ENCODE peak calls at places on chromosomes 13 and 19, in seven cellular contexts. One of them, this sample, is unnamed.

GRCh38 chr13:25881946-25882574 is 169.8 kb downstream of the SHISA2 start:
- DNase-seq in frontal cortex: no peak
- DNase-seq in activated CD8-positive, alpha-beta memory T cell treated with anti-CD3 and anti-CD28 coated beads, Interleukin-2, amount 50 U/mL, for 48 hours: no peak
- DNase-seq in EL: peak
- DNase-seq in lower leg skin: no peak
- DNase-seq in left lung: no peak
- DNase-seq in aorta: no peak
- DNase-seq in this sample: no peak

GRCh38 chr13:97018029-97018819 is 23.9 kb upstream of the OXGR1 start:
- DNase-seq in left lung: no peak
- DNase-seq in activated CD8-positive, alpha-beta memory T cell treated with anti-CD3 and anti-CD28 coated beads, Interleukin-2, amount 50 U/mL, for 48 hours: no peak
- DNase-seq in EL: peak
- DNase-seq in frontal cortex: peak
- DNase-seq in aorta: no peak
- DNase-seq in lower leg skin: no peak
- DNase-seq in this sample: no peak

GRCh38 chr19:16068696-16069259 is 7.5 kb upstream of the TPM4 start:
- DNase-seq in left lung: no peak
- DNase-seq in activated CD8-positive, alpha-beta memory T cell treated with anti-CD3 and anti-CD28 coated beads, Interleukin-2, amount 50 U/mL, for 48 hours: no peak
- DNase-seq in lower leg skin: no peak
- DNase-seq in frontal cortex: no peak
- DNase-seq in EL: no peak
- DNase-seq in aorta: peak
- DNase-seq in this sample: no peak

GRCh38 chr13:27336005-27336673 is 65.5 kb downstream of the RASL11A start:
- DNase-seq in frontal cortex: no peak
- DNase-seq in left lung: no peak
- DNase-seq in lower leg skin: no peak
- DNase-seq in EL: no peak
- DNase-seq in aorta: no peak
- DNase-seq in activated CD8-positive, alpha-beta memory T cell treated with anti-CD3 and anti-CD28 coated beads, Interleukin-2, amount 50 U/mL, for 48 hours: no peak
- DNase-seq in this sample: no peak

GRCh38 chr19:2240881-2241760 is 4.5 kb downstream of the SF3A2 start:
- DNase-seq in lower leg skin: no peak
- DNase-seq in activated CD8-positive, alpha-beta memory T cell treated with anti-CD3 and anti-CD28 coated beads, Interleukin-2, amount 50 U/mL, for 48 hours: no peak
- DNase-seq in EL: no peak
- DNase-seq in left lung: no peak
- DNase-seq in aorta: no peak
- DNase-seq in frontal cortex: no peak
- DNase-seq in this sample: no peak

GRCh38 chr13:76783798-76784197 is 102.4 kb downstream of the KCTD12 start:
- DNase-seq in aorta: no peak
- DNase-seq in lower leg skin: no peak
- DNase-seq in EL: no peak
- DNase-seq in frontal cortex: no peak
- DNase-seq in activated CD8-positive, alpha-beta memory T cell treated with anti-CD3 and anti-CD28 coated beads, Interleukin-2, amount 50 U/mL, for 48 hours: no peak
- DNase-seq in left lung: no peak
- DNase-seq in this sample: no peak

GRCh38 chr13:44396963-44397580 is 23.4 kb downstream of the SERP2 start:
- DNase-seq in EL: peak
- DNase-seq in left lung: no peak
- DNase-seq in activated CD8-positive, alpha-beta memory T cell treated with anti-CD3 and anti-CD28 coated beads, Interleukin-2, amount 50 U/mL, for 48 hours: no peak
- DNase-seq in lower leg skin: no peak
- DNase-seq in aorta: no peak
- DNase-seq in frontal cortex: no peak
- DNase-seq in this sample: no peak

GRCh38 chr13:47661076-47661475 is 340.0 kb downstream of the SUCLA2 start:
- DNase-seq in EL: peak
- DNase-seq in frontal cortex: no peak
- DNase-seq in lower leg skin: no peak
- DNase-seq in activated CD8-positive, alpha-beta memory T cell treated with anti-CD3 and anti-CD28 coated beads, Interleukin-2, amount 50 U/mL, for 48 hours: no peak
- DNase-seq in left lung: no peak
- DNase-seq in aorta: no peak
- DNase-seq in this sample: no peak

GRCh38 chr13:107864543-107865460 is 350.5 kb downstream of the LIG4 start:
- DNase-seq in frontal cortex: no peak
- DNase-seq in aorta: no peak
- DNase-seq in EL: no peak
- DNase-seq in lower leg skin: no peak
- DNase-seq in left lung: no peak
- DNase-seq in activated CD8-positive, alpha-beta memory T cell treated with anti-CD3 and anti-CD28 coated beads, Interleukin-2, amount 50 U/mL, for 48 hours: no peak
- DNase-seq in this sample: no peak

GRCh38 chr13:65990684-65991083 is 1239.5 kb downstream of the PCDH9 start:
- DNase-seq in aorta: no peak
- DNase-seq in left lung: no peak
- DNase-seq in activated CD8-positive, alpha-beta memory T cell treated with anti-CD3 and anti-CD28 coated beads, Interleukin-2, amount 50 U/mL, for 48 hours: no peak
- DNase-seq in EL: no peak
- DNase-seq in lower leg skin: no peak
- DNase-seq in frontal cortex: no peak
- DNase-seq in this sample: no peak

GRCh38 chr19:10544242-10544752 is 593 bp downstream of the ATG4D start:
- DNase-seq in frontal cortex: no peak
- DNase-seq in aorta: no peak
- DNase-seq in EL: no peak
- DNase-seq in lower leg skin: no peak
- DNase-seq in activated CD8-positive, alpha-beta memory T cell treated with anti-CD3 and anti-CD28 coated beads, Interleukin-2, amount 50 U/mL, for 48 hours: no peak
- DNase-seq in left lung: peak
- DNase-seq in this sample: no peak

GRCh38 chr19:13849991-13850909 is 26.7 kb upstream of the NANOS3 start:
- DNase-seq in left lung: peak
- DNase-seq in aorta: peak
- DNase-seq in EL: peak
- DNase-seq in lower leg skin: peak
- DNase-seq in activated CD8-positive, alpha-beta memory T cell treated with anti-CD3 and anti-CD28 coated beads, Interleukin-2, amount 50 U/mL, for 48 hours: peak
- DNase-seq in frontal cortex: peak
- DNase-seq in this sample: no peak

GRCh38 chr13:75704942-75705320 is 68.8 kb downstream of the LMO7 start:
- DNase-seq in activated CD8-positive, alpha-beta memory T cell treated with anti-CD3 and anti-CD28 coated beads, Interleukin-2, amount 50 U/mL, for 48 hours: no peak
- DNase-seq in aorta: no peak
- DNase-seq in EL: peak
- DNase-seq in frontal cortex: no peak
- DNase-seq in left lung: peak
- DNase-seq in lower leg skin: peak
- DNase-seq in this sample: no peak

GRCh38 chr13:60351816-60352215 is 45.2 kb upstream of the TDRD3 start:
- DNase-seq in EL: no peak
- DNase-seq in left lung: no peak
- DNase-seq in lower leg skin: no peak
- DNase-seq in aorta: no peak
- DNase-seq in activated CD8-positive, alpha-beta memory T cell treated with anti-CD3 and anti-CD28 coated beads, Interleukin-2, amount 50 U/mL, for 48 hours: no peak
- DNase-seq in frontal cortex: no peak
- DNase-seq in this sample: no peak

GRCh38 chr19:14472202-14472961 is 2.8 kb downstream of the PTGER1 start:
- DNase-seq in activated CD8-positive, alpha-beta memory T cell treated with anti-CD3 and anti-CD28 coated beads, Interleukin-2, amount 50 U/mL, for 48 hours: peak
- DNase-seq in EL: peak
- DNase-seq in aorta: peak
- DNase-seq in frontal cortex: peak
- DNase-seq in lower leg skin: no peak
- DNase-seq in left lung: peak
- DNase-seq in this sample: peak

GRCh38 chr13:31263346-31263745 is 63.6 kb downstream of the B3GLCT start:
- DNase-seq in EL: no peak
- DNase-seq in lower leg skin: no peak
- DNase-seq in activated CD8-positive, alpha-beta memory T cell treated with anti-CD3 and anti-CD28 coated beads, Interleukin-2, amount 50 U/mL, for 48 hours: no peak
- DNase-seq in left lung: no peak
- DNase-seq in frontal cortex: no peak
- DNase-seq in aorta: no peak
- DNase-seq in this sample: no peak

GRCh38 chr13:47508518-47509228 is 492.4 kb downstream of the SUCLA2 start:
- DNase-seq in aorta: no peak
- DNase-seq in frontal cortex: no peak
- DNase-seq in lower leg skin: no peak
- DNase-seq in EL: no peak
- DNase-seq in left lung: no peak
- DNase-seq in activated CD8-positive, alpha-beta memory T cell treated with anti-CD3 and anti-CD28 coated beads, Interleukin-2, amount 50 U/mL, for 48 hours: no peak
- DNase-seq in this sample: no peak

GRCh38 chr19:496333-496634 is at the start of gene MADCAM1:
- DNase-seq in aorta: no peak
- DNase-seq in activated CD8-positive, alpha-beta memory T cell treated with anti-CD3 and anti-CD28 coated beads, Interleukin-2, amount 50 U/mL, for 48 hours: no peak
- DNase-seq in EL: no peak
- DNase-seq in left lung: peak
- DNase-seq in frontal cortex: no peak
- DNase-seq in lower leg skin: no peak
- DNase-seq in this sample: no peak

GRCh38 chr19:37845932-37846331 is 60.5 kb downstream of the WDR87 start:
- DNase-seq in EL: peak
- DNase-seq in frontal cortex: no peak
- DNase-seq in activated CD8-positive, alpha-beta memory T cell treated with anti-CD3 and anti-CD28 coated beads, Interleukin-2, amount 50 U/mL, for 48 hours: no peak
- DNase-seq in left lung: no peak
- DNase-seq in aorta: no peak
- DNase-seq in lower leg skin: no peak
- DNase-seq in this sample: no peak

GRCh38 chr13:41352935-41353801 is 42.1 kb downstream of the NAA16 start:
- DNase-seq in activated CD8-positive, alpha-beta memory T cell treated with anti-CD3 and anti-CD28 coated beads, Interleukin-2, amount 50 U/mL, for 48 hours: no peak
- DNase-seq in aorta: no peak
- DNase-seq in frontal cortex: peak
- DNase-seq in EL: peak
- DNase-seq in lower leg skin: peak
- DNase-seq in left lung: no peak
- DNase-seq in this sample: peak

GRCh38 chr13:100541882-100542545 is 46.6 kb downstream of the GGACT start:
- DNase-seq in left lung: no peak
- DNase-seq in lower leg skin: no peak
- DNase-seq in EL: no peak
- DNase-seq in activated CD8-positive, alpha-beta memory T cell treated with anti-CD3 and anti-CD28 coated beads, Interleukin-2, amount 50 U/mL, for 48 hours: peak
- DNase-seq in frontal cortex: no peak
- DNase-seq in aorta: no peak
- DNase-seq in this sample: no peak

GRCh38 chr13:102800145-102801041 is 1.5 kb downstream of the BIVM start:
- DNase-seq in frontal cortex: peak
- DNase-seq in lower leg skin: peak
- DNase-seq in activated CD8-positive, alpha-beta memory T cell treated with anti-CD3 and anti-CD28 coated beads, Interleukin-2, amount 50 U/mL, for 48 hours: peak
- DNase-seq in left lung: peak
- DNase-seq in aorta: peak
- DNase-seq in EL: peak
- DNase-seq in this sample: peak

GRCh38 chr13:79227418-79227817 is 178.6 kb downstream of the RBM26 start:
- DNase-seq in aorta: no peak
- DNase-seq in lower leg skin: no peak
- DNase-seq in left lung: no peak
- DNase-seq in EL: no peak
- DNase-seq in activated CD8-positive, alpha-beta memory T cell treated with anti-CD3 and anti-CD28 coated beads, Interleukin-2, amount 50 U/mL, for 48 hours: no peak
- DNase-seq in frontal cortex: no peak
- DNase-seq in this sample: no peak

GRCh38 chr19:2167896-2168618 is 4.3 kb downstream of the DOT1L start:
- DNase-seq in frontal cortex: no peak
- DNase-seq in aorta: peak
- DNase-seq in lower leg skin: peak
- DNase-seq in EL: peak
- DNase-seq in activated CD8-positive, alpha-beta memory T cell treated with anti-CD3 and anti-CD28 coated beads, Interleukin-2, amount 50 U/mL, for 48 hours: no peak
- DNase-seq in left lung: peak
- DNase-seq in this sample: no peak

GRCh38 chr13:105346141-105346766 is 1189.2 kb downstream of the EFNB2 start:
- DNase-seq in lower leg skin: no peak
- DNase-seq in activated CD8-positive, alpha-beta memory T cell treated with anti-CD3 and anti-CD28 coated beads, Interleukin-2, amount 50 U/mL, for 48 hours: no peak
- DNase-seq in aorta: no peak
- DNase-seq in frontal cortex: no peak
- DNase-seq in EL: peak
- DNase-seq in left lung: no peak
- DNase-seq in this sample: no peak

GRCh38 chr19:18991050-18991449 is 42.3 kb downstream of the SUGP2 start:
- DNase-seq in left lung: no peak
- DNase-seq in EL: no peak
- DNase-seq in frontal cortex: no peak
- DNase-seq in aorta: no peak
- DNase-seq in lower leg skin: no peak
- DNase-seq in activated CD8-positive, alpha-beta memory T cell treated with anti-CD3 and anti-CD28 coated beads, Interleukin-2, amount 50 U/mL, for 48 hours: no peak
- DNase-seq in this sample: no peak

GRCh38 chr13:23609414-23610186 is 39.4 kb downstream of the TNFRSF19 start:
- DNase-seq in lower leg skin: peak
- DNase-seq in frontal cortex: no peak
- DNase-seq in aorta: no peak
- DNase-seq in left lung: no peak
- DNase-seq in activated CD8-positive, alpha-beta memory T cell treated with anti-CD3 and anti-CD28 coated beads, Interleukin-2, amount 50 U/mL, for 48 hours: no peak
- DNase-seq in EL: peak
- DNase-seq in this sample: no peak

This sample was measured in effector CD8-positive, alpha-beta T cell.